ENCODE peak calls at places on chromosomes 13 and 19, in eight cellular contexts. One of them, this sample, is unnamed. For H3K9me3, the result is how much of the 10 kb centered on the place peaks cover.

GRCh38 chr19:51713319-51714285 is 10.2 kb downstream of the HAS1 start:
- DNase-seq in iPS DF 6.9: no peak
- DNase-seq in cardiac muscle cell: no peak
- DNase-seq in body of pancreas: no peak
- DNase-seq in CD4-positive, alpha-beta memory T cell: no peak
- DNase-seq in OCI-LY7: no peak
- DNase-seq in HCT116: no peak
- DNase-seq in DND-41: no peak
- DNase-seq in this sample: no peak

GRCh38 chr13:33452873-33453558 is 167.5 kb upstream of the STARD13 start:
- DNase-seq in iPS DF 6.9: no peak
- DNase-seq in cardiac muscle cell: no peak
- DNase-seq in body of pancreas: no peak
- DNase-seq in CD4-positive, alpha-beta memory T cell: no peak
- DNase-seq in OCI-LY7: no peak
- DNase-seq in HCT116: no peak
- DNase-seq in DND-41: no peak
- DNase-seq in this sample: no peak

GRCh38 chr13:28329395-28330158 is 165.4 kb downstream of the FLT1 start:
- DNase-seq in iPS DF 6.9: no peak
- DNase-seq in cardiac muscle cell: no peak
- DNase-seq in body of pancreas: no peak
- DNase-seq in CD4-positive, alpha-beta memory T cell: no peak
- DNase-seq in OCI-LY7: no peak
- DNase-seq in HCT116: no peak
- DNase-seq in DND-41: no peak
- DNase-seq in this sample: no peak

GRCh38 chr19:15316498-15316897 is 15.8 kb downstream of the BRD4 start:
- DNase-seq in iPS DF 6.9: no peak
- DNase-seq in cardiac muscle cell: no peak
- DNase-seq in body of pancreas: no peak
- DNase-seq in CD4-positive, alpha-beta memory T cell: no peak
- DNase-seq in OCI-LY7: peak
- DNase-seq in HCT116: no peak
- DNase-seq in DND-41: no peak
- DNase-seq in this sample: no peak

GRCh38 chr13:47076536-47076935 is 179.7 kb upstream of the HTR2A start:
- DNase-seq in iPS DF 6.9: no peak
- DNase-seq in cardiac muscle cell: no peak
- DNase-seq in body of pancreas: no peak
- DNase-seq in CD4-positive, alpha-beta memory T cell: no peak
- DNase-seq in OCI-LY7: no peak
- DNase-seq in HCT116: no peak
- DNase-seq in DND-41: no peak
- DNase-seq in this sample: no peak

GRCh38 chr13:59276436-59276835 is 887.3 kb downstream of the DIAPH3 start:
- DNase-seq in iPS DF 6.9: no peak
- DNase-seq in cardiac muscle cell: no peak
- DNase-seq in body of pancreas: no peak
- DNase-seq in CD4-positive, alpha-beta memory T cell: no peak
- DNase-seq in OCI-LY7: no peak
- DNase-seq in HCT116: no peak
- DNase-seq in DND-41: no peak
- DNase-seq in this sample: no peak

GRCh38 chr19:56217039-56217949 is 15.2 kb downstream of the ZSCAN5C start:
- DNase-seq in iPS DF 6.9: peak
- DNase-seq in cardiac muscle cell: no peak
- DNase-seq in body of pancreas: no peak
- DNase-seq in CD4-positive, alpha-beta memory T cell: no peak
- DNase-seq in OCI-LY7: no peak
- DNase-seq in HCT116: no peak
- DNase-seq in DND-41: peak
- DNase-seq in this sample: no peak

GRCh38 chr13:100547805-100548204 is 40.8 kb downstream of the GGACT start:
- DNase-seq in iPS DF 6.9: no peak
- DNase-seq in cardiac muscle cell: peak
- DNase-seq in body of pancreas: peak
- DNase-seq in CD4-positive, alpha-beta memory T cell: no peak
- DNase-seq in OCI-LY7: no peak
- DNase-seq in HCT116: no peak
- DNase-seq in DND-41: no peak
- DNase-seq in this sample: no peak

GRCh38 chr19:33134571-33135041 is 2.7 kb downstream of the WDR88 start:
- DNase-seq in iPS DF 6.9: no peak
- DNase-seq in cardiac muscle cell: no peak
- DNase-seq in body of pancreas: no peak
- DNase-seq in CD4-positive, alpha-beta memory T cell: peak
- DNase-seq in OCI-LY7: no peak
- DNase-seq in HCT116: no peak
- DNase-seq in DND-41: no peak
- DNase-seq in this sample: no peak

GRCh38 chr19:5225486-5226345 is 114.9 kb downstream of the PTPRS start:
- DNase-seq in iPS DF 6.9: peak
- DNase-seq in cardiac muscle cell: peak
- DNase-seq in body of pancreas: no peak
- DNase-seq in CD4-positive, alpha-beta memory T cell: no peak
- DNase-seq in OCI-LY7: peak
- DNase-seq in HCT116: no peak
- DNase-seq in DND-41: peak
- DNase-seq in this sample: no peak

GRCh38 chr13:88526186-88526852 is 855.1 kb downstream of the SLITRK5 start:
- DNase-seq in iPS DF 6.9: peak
- DNase-seq in cardiac muscle cell: peak
- DNase-seq in body of pancreas: no peak
- DNase-seq in CD4-positive, alpha-beta memory T cell: no peak
- DNase-seq in OCI-LY7: no peak
- DNase-seq in HCT116: no peak
- DNase-seq in DND-41: no peak
- DNase-seq in this sample: no peak

GRCh38 chr13:31638577-31638976 is 100.7 kb upstream of the RXFP2 start:
- DNase-seq in iPS DF 6.9: no peak
- DNase-seq in cardiac muscle cell: no peak
- DNase-seq in body of pancreas: no peak
- DNase-seq in CD4-positive, alpha-beta memory T cell: no peak
- DNase-seq in OCI-LY7: no peak
- DNase-seq in HCT116: no peak
- DNase-seq in DND-41: no peak
- DNase-seq in this sample: no peak

GRCh38 chr13:45768668-45769067 is 66.5 kb downstream of the CBY2 start:
- DNase-seq in iPS DF 6.9: no peak
- DNase-seq in cardiac muscle cell: no peak
- DNase-seq in body of pancreas: no peak
- DNase-seq in CD4-positive, alpha-beta memory T cell: no peak
- DNase-seq in OCI-LY7: no peak
- DNase-seq in HCT116: no peak
- DNase-seq in DND-41: no peak
- DNase-seq in this sample: no peak

GRCh38 chr19:799076-799881 is 2.0 kb downstream of the PTBP1 start:
- DNase-seq in iPS DF 6.9: no peak
- DNase-seq in cardiac muscle cell: peak
- DNase-seq in body of pancreas: no peak
- DNase-seq in CD4-positive, alpha-beta memory T cell: no peak
- DNase-seq in OCI-LY7: peak
- DNase-seq in HCT116: no peak
- DNase-seq in DND-41: peak
- DNase-seq in this sample: peak

GRCh38 chr13:27425151-27425917 is 915 bp downstream of the GTF3A start:
- DNase-seq in iPS DF 6.9: no peak
- DNase-seq in cardiac muscle cell: no peak
- DNase-seq in body of pancreas: no peak
- DNase-seq in CD4-positive, alpha-beta memory T cell: no peak
- DNase-seq in OCI-LY7: peak
- DNase-seq in HCT116: no peak
- DNase-seq in DND-41: peak
- DNase-seq in this sample: no peak

DNA sequence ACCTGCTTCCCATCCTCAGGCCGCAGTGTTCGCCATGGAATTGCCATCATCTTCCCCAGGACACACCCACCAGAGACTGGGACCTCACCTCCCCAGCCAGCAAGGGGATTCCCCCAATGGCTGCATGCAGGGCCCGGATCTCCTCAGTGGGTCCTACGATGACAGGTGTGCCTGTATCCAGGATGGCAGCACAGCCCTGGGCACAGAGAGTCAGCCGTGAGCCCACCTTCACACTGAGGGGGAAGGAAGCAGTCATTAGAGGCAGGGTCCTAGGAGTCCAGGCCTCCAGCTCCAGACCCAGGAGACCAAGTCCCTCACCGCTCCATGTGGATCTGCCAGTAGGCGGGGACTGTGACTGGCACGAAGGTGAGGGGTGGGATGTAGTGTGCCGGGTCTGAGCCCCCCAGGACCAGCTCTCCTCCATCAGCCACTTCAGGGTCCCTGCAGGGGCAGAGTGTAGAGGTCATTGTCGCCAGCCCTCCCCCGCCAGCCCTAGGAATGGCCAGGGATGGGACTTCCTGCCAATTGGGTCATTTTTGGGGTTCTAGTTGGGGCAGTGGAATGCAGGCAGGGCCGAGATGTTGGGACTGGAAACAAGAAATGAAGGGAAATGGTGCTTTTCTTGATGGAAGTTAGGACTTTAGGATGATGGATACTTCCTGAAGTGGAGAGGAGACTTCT is 5.7 kb upstream of the KCNC3 start:
- DNase-seq in iPS DF 6.9: no peak
- DNase-seq in cardiac muscle cell: no peak
- DNase-seq in body of pancreas: no peak
- DNase-seq in CD4-positive, alpha-beta memory T cell: no peak
- DNase-seq in OCI-LY7: no peak
- DNase-seq in HCT116: no peak
- DNase-seq in DND-41: no peak
- DNase-seq in this sample: peak
- H3K9me3 ChIP-seq in iPS DF 6.9: under half
- H3K9me3 ChIP-seq in cardiac muscle cell: under half
- H3K9me3 ChIP-seq in body of pancreas: under half
- H3K9me3 ChIP-seq in CD4-positive, alpha-beta memory T cell: under half
- H3K9me3 ChIP-seq in OCI-LY7: under half
- H3K9me3 ChIP-seq in HCT116: under half
- H3K9me3 ChIP-seq in DND-41: under half
- H3K9me3 ChIP-seq in this sample: under half

GRCh38 chr13:19345158-19345557 is 163.5 kb upstream of the TUBA3C start:
- DNase-seq in iPS DF 6.9: no peak
- DNase-seq in cardiac muscle cell: no peak
- DNase-seq in body of pancreas: no peak
- DNase-seq in CD4-positive, alpha-beta memory T cell: no peak
- DNase-seq in OCI-LY7: no peak
- DNase-seq in HCT116: no peak
- DNase-seq in DND-41: no peak
- DNase-seq in this sample: no peak
- H3K9me3 ChIP-seq in iPS DF 6.9: under half
- H3K9me3 ChIP-seq in cardiac muscle cell: under half
- H3K9me3 ChIP-seq in body of pancreas: under half
- H3K9me3 ChIP-seq in CD4-positive, alpha-beta memory T cell: under half
- H3K9me3 ChIP-seq in OCI-LY7: under half
- H3K9me3 ChIP-seq in HCT116: under half
- H3K9me3 ChIP-seq in DND-41: under half
- H3K9me3 ChIP-seq in this sample: under half

GRCh38 chr19:8585894-8586750 is 8.9 kb upstream of the MYO1F start:
- DNase-seq in iPS DF 6.9: no peak
- DNase-seq in cardiac muscle cell: peak
- DNase-seq in body of pancreas: peak
- DNase-seq in CD4-positive, alpha-beta memory T cell: peak
- DNase-seq in OCI-LY7: peak
- DNase-seq in HCT116: peak
- DNase-seq in DND-41: peak
- DNase-seq in this sample: no peak
- H3K9me3 ChIP-seq in iPS DF 6.9: under half
- H3K9me3 ChIP-seq in cardiac muscle cell: under half
- H3K9me3 ChIP-seq in body of pancreas: under half
- H3K9me3 ChIP-seq in CD4-positive, alpha-beta memory T cell: under half
- H3K9me3 ChIP-seq in OCI-LY7: under half
- H3K9me3 ChIP-seq in HCT116: under half
- H3K9me3 ChIP-seq in DND-41: under half
- H3K9me3 ChIP-seq in this sample: under half

GRCh38 chr19:11902228-11902627 is 14.6 kb downstream of the ZNF69 start:
- DNase-seq in iPS DF 6.9: no peak
- DNase-seq in cardiac muscle cell: no peak
- DNase-seq in body of pancreas: no peak
- DNase-seq in CD4-positive, alpha-beta memory T cell: no peak
- DNase-seq in OCI-LY7: no peak
- DNase-seq in HCT116: no peak
- DNase-seq in DND-41: no peak
- DNase-seq in this sample: no peak

GRCh38 chr19:11905928-11906327 is 18.3 kb downstream of the ZNF69 start:
- DNase-seq in iPS DF 6.9: no peak
- DNase-seq in cardiac muscle cell: no peak
- DNase-seq in body of pancreas: no peak
- DNase-seq in CD4-positive, alpha-beta memory T cell: no peak
- DNase-seq in OCI-LY7: no peak
- DNase-seq in HCT116: no peak
- DNase-seq in DND-41: no peak
- DNase-seq in this sample: no peak
- H3K9me3 ChIP-seq in iPS DF 6.9: under half
- H3K9me3 ChIP-seq in cardiac muscle cell: under half
- H3K9me3 ChIP-seq in body of pancreas: under half
- H3K9me3 ChIP-seq in CD4-positive, alpha-beta memory T cell: under half
- H3K9me3 ChIP-seq in OCI-LY7: under half
- H3K9me3 ChIP-seq in HCT116: under half
- H3K9me3 ChIP-seq in DND-41: under half
- H3K9me3 ChIP-seq in this sample: half or more

GRCh38 chr13:41565221-41565620 is 107.9 kb downstream of the RGCC start:
- DNase-seq in iPS DF 6.9: no peak
- DNase-seq in cardiac muscle cell: no peak
- DNase-seq in body of pancreas: no peak
- DNase-seq in CD4-positive, alpha-beta memory T cell: no peak
- DNase-seq in OCI-LY7: no peak
- DNase-seq in HCT116: no peak
- DNase-seq in DND-41: no peak
- DNase-seq in this sample: no peak

GRCh38 chr13:41562083-41562482 is 104.7 kb downstream of the RGCC start:
- DNase-seq in iPS DF 6.9: no peak
- DNase-seq in cardiac muscle cell: no peak
- DNase-seq in body of pancreas: no peak
- DNase-seq in CD4-positive, alpha-beta memory T cell: no peak
- DNase-seq in OCI-LY7: no peak
- DNase-seq in HCT116: no peak
- DNase-seq in DND-41: peak
- DNase-seq in this sample: peak

GRCh38 chr13:41562541-41563178 is 105.3 kb downstream of the RGCC start:
- DNase-seq in iPS DF 6.9: no peak
- DNase-seq in cardiac muscle cell: no peak
- DNase-seq in body of pancreas: no peak
- DNase-seq in CD4-positive, alpha-beta memory T cell: no peak
- DNase-seq in OCI-LY7: no peak
- DNase-seq in HCT116: no peak
- DNase-seq in DND-41: no peak
- DNase-seq in this sample: no peak

GRCh38 chr13:41563501-41564001 is 106.2 kb downstream of the RGCC start:
- DNase-seq in iPS DF 6.9: no peak
- DNase-seq in cardiac muscle cell: no peak
- DNase-seq in body of pancreas: no peak
- DNase-seq in CD4-positive, alpha-beta memory T cell: no peak
- DNase-seq in OCI-LY7: no peak
- DNase-seq in HCT116: no peak
- DNase-seq in DND-41: no peak
- DNase-seq in this sample: no peak

DNA sequence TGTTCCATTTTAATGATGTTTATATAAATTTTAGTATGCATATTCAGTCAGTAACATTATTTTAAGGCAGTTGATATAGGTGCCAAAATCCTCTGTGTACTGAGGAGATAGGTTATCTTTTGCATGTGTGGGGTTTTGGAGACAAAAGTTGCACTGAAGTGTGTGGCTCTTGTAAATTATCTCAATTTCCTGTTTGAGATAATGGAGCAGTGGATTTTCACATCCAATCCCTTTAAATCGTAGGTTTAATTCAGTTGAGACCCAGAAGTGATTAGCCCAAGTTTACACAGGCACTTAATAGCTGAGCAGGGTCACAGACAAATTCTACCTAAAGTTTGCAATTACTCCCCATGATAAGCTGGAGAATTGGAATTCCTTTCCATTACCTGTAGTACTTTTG is 106.7 kb downstream of the RGCC start:
- DNase-seq in iPS DF 6.9: no peak
- DNase-seq in cardiac muscle cell: no peak
- DNase-seq in body of pancreas: no peak
- DNase-seq in CD4-positive, alpha-beta memory T cell: no peak
- DNase-seq in OCI-LY7: no peak
- DNase-seq in HCT116: no peak
- DNase-seq in DND-41: no peak
- DNase-seq in this sample: no peak
- H3K9me3 ChIP-seq in iPS DF 6.9: under half
- H3K9me3 ChIP-seq in cardiac muscle cell: under half
- H3K9me3 ChIP-seq in body of pancreas: under half
- H3K9me3 ChIP-seq in CD4-positive, alpha-beta memory T cell: under half
- H3K9me3 ChIP-seq in OCI-LY7: under half
- H3K9me3 ChIP-seq in HCT116: under half
- H3K9me3 ChIP-seq in DND-41: under half
- H3K9me3 ChIP-seq in this sample: under half